ENCODE peak calls at places on chromosomes 3 and 15, in seven cellular contexts. S, G, T, F, Q, U and I are unnamed samples.

GRCh38 chr15:99749386-99749785 is 16.1 kb upstream of the LYSMD4 start:
- DNase-seq in S (no peak), G (peak; percentile 21), U (no peak), F (peak; percentile 49), Q (peak; percentile 49), T (no peak), I (no peak)

GRCh38 chr3:171654809-171655208 is 155.5 kb downstream of the PLD1 start:
- DNase-seq in S (peak; percentile 83), U (no peak), G (peak; percentile 92), T (no peak), Q (peak; percentile 46), F (no peak), I (peak; percentile 67)

GRCh38 chr3:179716226-179716625 is 63.4 kb downstream of the USP13 start:
- DNase-seq in U (no peak), Q (no peak), G (no peak), S (no peak), T (no peak), F (no peak), I (no peak)

GRCh38 chr3:183249006-183249718 is 3.9 kb upstream of the B3GNT5 start:
- DNase-seq in G (no peak), U (no peak), Q (no peak), F (no peak), T (no peak), S (no peak), I (no peak)

GRCh38 chr3:184351511-184352148 is 9.8 kb downstream of the CLCN2 start:
- DNase-seq in F (no peak), U (no peak), Q (no peak), G (no peak), T (no peak), S (no peak), I (no peak)

GRCh38 chr3:172129868-172130751 is 90.7 kb downstream of the FNDC3B start:
- DNase-seq in S (peak; percentile 96), U (peak; percentile 93), F (peak; percentile 98), T (no peak), G (peak; percentile 100), Q (peak; percentile 82), I (peak; percentile 99)

GRCh38 chr3:42667523-42668402 is 14.3 kb downstream of the ZBTB47 start:
- DNase-seq in S (no peak), Q (no peak), U (peak; percentile 52), T (no peak), G (peak; percentile 20), F (no peak), I (peak; percentile 51)

GRCh38 chr3:63595221-63595620 is 57.3 kb upstream of the SNTN start:
- DNase-seq in G (no peak), S (no peak), U (no peak), Q (no peak), F (no peak), T (peak; percentile 3), I (no peak)

GRCh38 chr3:46663611-46664135 is 29.8 kb downstream of the ALS2CL start:
- DNase-seq in F (peak; percentile 41), Q (peak; percentile 16), T (peak; percentile 53), G (no peak), U (peak; percentile 15), S (no peak), I (peak; percentile 14)

GRCh38 chr15:83011271-83012037 is at the start of gene C15orf40:
- DNase-seq in G (peak; percentile 89), T (peak; percentile 96), U (peak; percentile 95), S (peak; percentile 83), Q (peak; percentile 90), F (peak; percentile 90), I (peak; percentile 92)

GRCh38 chr3:15955968-15956367 is 158.2 kb upstream of the ANKRD28 start:
- DNase-seq in S (no peak), G (no peak), U (no peak), T (no peak), Q (no peak), F (no peak), I (peak; percentile 42)

GRCh38 chr15:65935391-65935790 is 66.1 kb downstream of the RAB11A start:
- DNase-seq in T (no peak), F (no peak), S (no peak), Q (no peak), U (no peak), G (no peak), I (no peak)

GRCh38 chr3:196219194-196219969 is 3.0 kb downstream of the SLC51A start:
- DNase-seq in S (peak; percentile 63), U (no peak), Q (peak; percentile 57), G (peak; percentile 84), T (peak; percentile 33), F (peak; percentile 91), I (peak; percentile 87)

GRCh38 chr3:189121088-189121487 is 50.7 kb upstream of the TPRG1 start:
- DNase-seq in Q (no peak), G (no peak), U (no peak), T (no peak), S (no peak), F (no peak), I (no peak)

GRCh38 chr3:159252772-159253384 is 451.0 kb downstream of the MFSD1 start:
- DNase-seq in T (peak; percentile 52), S (no peak), F (peak; percentile 79), Q (no peak), G (peak; percentile 89), U (peak; percentile 52), I (peak; percentile 85)

GRCh38 chr15:41772720-41773331 is 1.5 kb upstream of the MAPKBP1 start:
- DNase-seq in U (peak; percentile 70), G (peak; percentile 83), Q (peak; percentile 48), S (peak; percentile 40), T (peak; percentile 77), F (peak; percentile 84), I (peak; percentile 88)

GRCh38 chr3:146134348-146135117 is 26.5 kb downstream of the PLOD2 start:
- DNase-seq in S (no peak), F (no peak), T (no peak), U (no peak), G (no peak), Q (no peak), I (peak; percentile 56)

GRCh38 chr3:173411288-173412064 is 13.9 kb downstream of the NLGN1 start:
- DNase-seq in F (peak; percentile 61), U (peak; percentile 4), G (peak; percentile 53), T (no peak), S (no peak), Q (peak; percentile 18), I (peak; percentile 20)

GRCh38 chr15:62240697-62241096 is 75.6 kb upstream of the C2CD4B start:
- DNase-seq in G (no peak), T (no peak), Q (no peak), S (no peak), F (no peak), U (no peak), I (no peak)

GRCh38 chr3:13653631-13654279 is 104.8 kb downstream of the FBLN2 start:
- DNase-seq in T (no peak), U (peak; percentile 16), F (no peak), G (no peak), Q (no peak), S (no peak), I (no peak)

GRCh38 chr3:35335703-35336102 is 303.6 kb upstream of the ARPP21 start:
- DNase-seq in S (no peak), G (no peak), Q (no peak), F (no peak), U (no peak), T (no peak), I (no peak)

GRCh38 chr15:34753236-34753894 is 1.4 kb downstream of the GJD2 start:
- DNase-seq in G (peak; percentile 50), U (peak; percentile 52), S (no peak), T (peak; percentile 88), F (peak; percentile 51), Q (no peak), I (peak; percentile 25)

GRCh38 chr15:60471314-60471713 is 7.6 kb downstream of the ICE2 start:
- DNase-seq in U (no peak), G (no peak), S (no peak), F (no peak), Q (no peak), T (no peak), I (no peak)

GRCh38 chr3:169240786-169241486 is 422.6 kb downstream of the MECOM start:
- DNase-seq in Q (no peak), T (no peak), G (no peak), F (no peak), S (no peak), U (no peak), I (no peak)

GRCh38 chr3:169243579-169243978 is 419.9 kb downstream of the MECOM start:
- DNase-seq in U (no peak), T (no peak), G (no peak), F (no peak), Q (no peak), S (no peak), I (no peak)

GRCh38 chr3:169241575-169241927 is 422.0 kb downstream of the MECOM start:
- DNase-seq in S (no peak), Q (no peak), G (peak; percentile 88), U (no peak), T (no peak), F (no peak), I (peak; percentile 26)

GRCh38 chr3:169243122-169243521 is 420.4 kb downstream of the MECOM start:
- DNase-seq in T (no peak), F (no peak), Q (no peak), G (peak; percentile 63), U (no peak), S (no peak), I (peak; percentile 7)

GRCh38 chr3:169241928-169242751 is 421.4 kb downstream of the MECOM start:
- DNase-seq in S (peak; percentile 21), U (no peak), Q (no peak), T (peak; percentile 67), G (peak; percentile 88), F (no peak), I (peak; percentile 44)
- H3K4me3 ChIP-seq in S (peak overlapping the region; percentile 49), U (no peak overlapping the region), Q (no peak overlapping the region), T (peak overlapping the region; percentile 30), G (peak overlapping the region; percentile 65), F (no peak overlapping the region), I (peak overlapping the region; percentile 28)

GRCh38 chr15:89299896-89300295 is 34.7 kb downstream of the POLG start:
- DNase-seq in Q (no peak), U (no peak), S (no peak), F (peak; percentile 23), T (no peak), G (peak; percentile 67), I (peak; percentile 32)
- TF ChIP-seq CTCF in Q (no peak), U (no peak), S (peak; percentile 25), F (peak; percentile 42), T (peak; percentile 12), G (peak; percentile 40), I (peak; percentile 41)

GRCh38 chr3:150384517-150385212 is 23.4 kb upstream of the TSC22D2 start:
- DNase-seq in S (peak; percentile 55), T (peak; percentile 58), G (no peak), F (no peak), Q (no peak), U (peak; percentile 89), I (no peak)

GRCh38 chr3:150391200-150391599 is 16.9 kb upstream of the TSC22D2 start:
- DNase-seq in G (no peak), S (no peak), Q (no peak), U (peak; percentile 31), F (peak; percentile 41), T (no peak), I (no peak)

GRCh38 chr3:150388468-150389418 is 19.4 kb upstream of the TSC22D2 start:
- DNase-seq in S (no peak), G (peak; percentile 29), Q (no peak), U (no peak), F (no peak), T (no peak), I (no peak)

GRCh38 chr3:150385296-150386242 is 22.5 kb upstream of the TSC22D2 start:
- DNase-seq in T (no peak), G (no peak), F (no peak), S (no peak), Q (no peak), U (no peak), I (no peak)
- H3K4me3 ChIP-seq in T (no peak overlapping the region), G (no peak overlapping the region), F (no peak overlapping the region), S (no peak overlapping the region), Q (no peak overlapping the region), U (no peak overlapping the region), I (no peak overlapping the region)

GRCh38 chr3:181210275-181210674 is 220.7 kb upstream of the DNAJC19 start:
- DNase-seq in U (peak; percentile 3), Q (no peak), G (peak; percentile 57), F (peak; percentile 47), S (no peak), T (peak; percentile 44), I (peak; percentile 3)
- TF ChIP-seq CTCF in U (no peak), Q (no peak), G (peak; percentile 33), F (peak; percentile 49), S (peak; percentile 13), T (peak; percentile 66), I (no peak)